ENCODE peak calls at places on chromosomes 12 and 14, in five cellular contexts. One of them, this sample, is unnamed.

GRCh38 chr14:69571879-69572633 is 2.6 kb downstream of the CCDC177 start:
- DNase-seq in adrenal gland: no peak
- DNase-seq in stomach: peak; percentile 32
- DNase-seq in lower lobe of right lung: peak; percentile 51
- DNase-seq in fibroblast of villous mesenchyme: no peak
- DNase-seq in this sample: peak; percentile 34

GRCh38 chr12:13210022-13210539 is 13.6 kb downstream of the EMP1 start:
- DNase-seq in adrenal gland: no peak
- DNase-seq in stomach: no peak
- DNase-seq in lower lobe of right lung: no peak
- DNase-seq in fibroblast of villous mesenchyme: no peak
- DNase-seq in this sample: no peak

GRCh38 chr14:95389471-95390011 is 69.8 kb upstream of the CLMN start:
- DNase-seq in adrenal gland: peak; percentile 60
- DNase-seq in stomach: no peak
- DNase-seq in lower lobe of right lung: no peak
- DNase-seq in fibroblast of villous mesenchyme: peak; percentile 12
- DNase-seq in this sample: peak; percentile 55

GRCh38 chr12:67046062-67046461 is 223.1 kb upstream of the CAND1 start:
- DNase-seq in adrenal gland: no peak
- DNase-seq in stomach: no peak
- DNase-seq in lower lobe of right lung: no peak
- DNase-seq in fibroblast of villous mesenchyme: no peak
- DNase-seq in this sample: no peak

GRCh38 chr14:104229621-104230041 is 91.2 kb downstream of the KIF26A start:
- DNase-seq in adrenal gland: no peak
- DNase-seq in stomach: peak; percentile 44
- DNase-seq in lower lobe of right lung: peak; percentile 35
- DNase-seq in fibroblast of villous mesenchyme: no peak
- DNase-seq in this sample: no peak

GRCh38 chr14:58488550-58488949 is 61.0 kb downstream of the KIAA0586 start:
- DNase-seq in adrenal gland: peak; percentile 26
- DNase-seq in stomach: no peak
- DNase-seq in lower lobe of right lung: no peak
- DNase-seq in fibroblast of villous mesenchyme: peak; percentile 8
- DNase-seq in this sample: peak; percentile 52

GRCh38 chr14:33493329-33493728 is 457.5 kb downstream of the EGLN3 start:
- DNase-seq in adrenal gland: no peak
- DNase-seq in stomach: no peak
- DNase-seq in lower lobe of right lung: no peak
- DNase-seq in fibroblast of villous mesenchyme: no peak
- DNase-seq in this sample: no peak

GRCh38 chr12:90977224-90977623 is 22.2 kb upstream of the CCER1 start:
- DNase-seq in adrenal gland: no peak
- DNase-seq in stomach: no peak
- DNase-seq in lower lobe of right lung: no peak
- DNase-seq in fibroblast of villous mesenchyme: peak; percentile 45
- DNase-seq in this sample: peak; percentile 62

GRCh38 chr12:63069860-63070617 is 81.0 kb downstream of the AVPR1A start:
- DNase-seq in adrenal gland: no peak
- DNase-seq in stomach: no peak
- DNase-seq in lower lobe of right lung: no peak
- DNase-seq in fibroblast of villous mesenchyme: no peak
- DNase-seq in this sample: no peak

GRCh38 chr12:42484996-42485395 is 104.5 kb downstream of the PRICKLE1 start:
- DNase-seq in adrenal gland: no peak
- DNase-seq in stomach: no peak
- DNase-seq in lower lobe of right lung: no peak
- DNase-seq in fibroblast of villous mesenchyme: no peak
- DNase-seq in this sample: no peak

GRCh38 chr12:55942577-55943136 is 11.7 kb downstream of the DGKA start:
- DNase-seq in adrenal gland: no peak
- DNase-seq in stomach: no peak
- DNase-seq in lower lobe of right lung: no peak
- DNase-seq in fibroblast of villous mesenchyme: no peak
- DNase-seq in this sample: no peak

GRCh38 chr14:90717916-90718315 is 98.3 kb downstream of the TTC7B start:
- DNase-seq in adrenal gland: no peak
- DNase-seq in stomach: no peak
- DNase-seq in lower lobe of right lung: no peak
- DNase-seq in fibroblast of villous mesenchyme: peak; percentile 69
- DNase-seq in this sample: peak; percentile 86

GRCh38 chr14:80414080-80414479 is 202.8 kb upstream of the DIO2 start:
- DNase-seq in adrenal gland: no peak
- DNase-seq in stomach: no peak
- DNase-seq in lower lobe of right lung: no peak
- DNase-seq in fibroblast of villous mesenchyme: no peak
- DNase-seq in this sample: no peak

GRCh38 chr14:80867091-80867490 is 74.4 kb downstream of the CEP128 start:
- DNase-seq in adrenal gland: no peak
- DNase-seq in stomach: no peak
- DNase-seq in lower lobe of right lung: no peak
- DNase-seq in fibroblast of villous mesenchyme: no peak
- DNase-seq in this sample: no peak

GRCh38 chr12:43069768-43070221 is 480.2 kb upstream of the PRICKLE1 start:
- DNase-seq in adrenal gland: peak; percentile 37
- DNase-seq in stomach: no peak
- DNase-seq in lower lobe of right lung: no peak
- DNase-seq in fibroblast of villous mesenchyme: no peak
- DNase-seq in this sample: peak; percentile 31

GRCh38 chr14:30798961-30799360 is 75.4 kb upstream of the COCH start:
- DNase-seq in adrenal gland: no peak
- DNase-seq in stomach: no peak
- DNase-seq in lower lobe of right lung: no peak
- DNase-seq in fibroblast of villous mesenchyme: no peak
- DNase-seq in this sample: no peak

GRCh38 chr14:99575043-99576023 is 28.7 kb downstream of the CCDC85C start:
- DNase-seq in adrenal gland: peak; percentile 81
- DNase-seq in stomach: peak; percentile 90
- DNase-seq in lower lobe of right lung: peak; percentile 89
- DNase-seq in fibroblast of villous mesenchyme: no peak
- DNase-seq in this sample: no peak

GRCh38 chr12:83349907-83350611 is 663.4 kb downstream of the TMTC2 start:
- DNase-seq in adrenal gland: no peak
- DNase-seq in stomach: no peak
- DNase-seq in lower lobe of right lung: no peak
- DNase-seq in fibroblast of villous mesenchyme: no peak
- DNase-seq in this sample: no peak

GRCh38 chr14:96168581-96168980 is 36.1 kb upstream of the BDKRB2 start:
- DNase-seq in adrenal gland: no peak
- DNase-seq in stomach: no peak
- DNase-seq in lower lobe of right lung: no peak
- DNase-seq in fibroblast of villous mesenchyme: no peak
- DNase-seq in this sample: no peak

GRCh38 chr12:124792961-124793441 is 70.7 kb downstream of the SCARB1 start:
- DNase-seq in adrenal gland: no peak
- DNase-seq in stomach: no peak
- DNase-seq in lower lobe of right lung: no peak
- DNase-seq in fibroblast of villous mesenchyme: no peak
- DNase-seq in this sample: peak; percentile 81

GRCh38 chr12:120598674-120599463 is 17.7 kb upstream of the POP5 start:
- DNase-seq in adrenal gland: peak; percentile 69
- DNase-seq in stomach: peak; percentile 28
- DNase-seq in lower lobe of right lung: peak; percentile 49
- DNase-seq in fibroblast of villous mesenchyme: peak; percentile 36
- DNase-seq in this sample: peak; percentile 56

GRCh38 chr12:51864701-51865469 is 16.4 kb upstream of the FIGNL2 start:
- DNase-seq in adrenal gland: no peak
- DNase-seq in stomach: no peak
- DNase-seq in lower lobe of right lung: no peak
- DNase-seq in fibroblast of villous mesenchyme: no peak
- DNase-seq in this sample: no peak

GRCh38 chr14:87615822-87616679 is 376.9 kb downstream of the GALC start:
- DNase-seq in adrenal gland: peak; percentile 52
- DNase-seq in stomach: peak; percentile 70
- DNase-seq in lower lobe of right lung: no peak
- DNase-seq in fibroblast of villous mesenchyme: peak; percentile 35
- DNase-seq in this sample: peak; percentile 40

GRCh38 chr12:122306407-122306806 is 40.1 kb upstream of the VPS33A start:
- DNase-seq in adrenal gland: no peak
- DNase-seq in stomach: no peak
- DNase-seq in lower lobe of right lung: no peak
- DNase-seq in fibroblast of villous mesenchyme: no peak
- DNase-seq in this sample: no peak

DNA sequence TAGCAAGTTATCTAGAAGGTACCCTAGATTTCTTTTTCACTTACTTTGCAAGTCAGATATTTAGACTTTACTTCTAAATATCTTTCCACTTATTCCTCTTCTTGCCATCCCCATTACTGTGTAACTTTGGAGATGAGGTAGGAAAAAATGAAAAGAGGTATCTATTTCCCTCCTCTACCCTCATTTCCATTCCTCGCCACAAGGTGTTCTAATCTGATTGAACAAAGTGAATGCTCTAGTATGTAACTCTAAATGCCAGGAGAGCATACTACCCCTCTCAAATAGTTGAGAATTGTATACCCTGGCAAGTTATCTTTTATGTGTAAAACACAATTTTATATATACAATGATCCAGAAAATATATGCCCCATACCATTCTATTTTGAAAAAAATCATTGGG is 1.7 kb upstream of the LDHB start:
- DNase-seq in adrenal gland: no peak
- DNase-seq in stomach: no peak
- DNase-seq in lower lobe of right lung: no peak
- DNase-seq in fibroblast of villous mesenchyme: no peak
- DNase-seq in this sample: no peak
- TF ChIP-seq CTCF in adrenal gland: no peak
- TF ChIP-seq CTCF in stomach: no peak
- TF ChIP-seq CTCF in lower lobe of right lung: no peak
- TF ChIP-seq CTCF in fibroblast of villous mesenchyme: no peak
- TF ChIP-seq CTCF in this sample: no peak

GRCh38 chr14:77498984-77499527 is 440 bp upstream of the ISM2 start:
- DNase-seq in adrenal gland: no peak
- DNase-seq in stomach: peak; percentile 22
- DNase-seq in lower lobe of right lung: no peak
- DNase-seq in fibroblast of villous mesenchyme: no peak
- DNase-seq in this sample: no peak
- H3K4me3 ChIP-seq in adrenal gland: no peak overlapping the region
- H3K4me3 ChIP-seq in stomach: peak overlapping the region; percentile 59
- H3K4me3 ChIP-seq in lower lobe of right lung: peak overlapping the region; percentile 56
- H3K4me3 ChIP-seq in fibroblast of villous mesenchyme: peak overlapping the region; percentile 51
- H3K4me3 ChIP-seq in this sample: peak overlapping the region; percentile 51

GRCh38 chr14:35534884-35535793 is 1.2 kb downstream of the INSM2 start:
- DNase-seq in adrenal gland: peak; percentile 77
- DNase-seq in stomach: peak; percentile 63
- DNase-seq in lower lobe of right lung: peak; percentile 68
- DNase-seq in fibroblast of villous mesenchyme: peak; percentile 65
- DNase-seq in this sample: peak; percentile 75

GRCh38 chr14:35531960-35532747 is 1.8 kb upstream of the INSM2 start:
- DNase-seq in adrenal gland: no peak
- DNase-seq in stomach: no peak
- DNase-seq in lower lobe of right lung: no peak
- DNase-seq in fibroblast of villous mesenchyme: no peak
- DNase-seq in this sample: no peak

GRCh38 chr14:35532783-35533356 is 1.1 kb upstream of the INSM2 start:
- DNase-seq in adrenal gland: no peak
- DNase-seq in stomach: no peak
- DNase-seq in lower lobe of right lung: no peak
- DNase-seq in fibroblast of villous mesenchyme: no peak
- DNase-seq in this sample: no peak

GRCh38 chr14:35534130-35534883 is at the start of gene INSM2:
- DNase-seq in adrenal gland: no peak
- DNase-seq in stomach: no peak
- DNase-seq in lower lobe of right lung: no peak
- DNase-seq in fibroblast of villous mesenchyme: no peak
- DNase-seq in this sample: peak; percentile 21

DNA sequence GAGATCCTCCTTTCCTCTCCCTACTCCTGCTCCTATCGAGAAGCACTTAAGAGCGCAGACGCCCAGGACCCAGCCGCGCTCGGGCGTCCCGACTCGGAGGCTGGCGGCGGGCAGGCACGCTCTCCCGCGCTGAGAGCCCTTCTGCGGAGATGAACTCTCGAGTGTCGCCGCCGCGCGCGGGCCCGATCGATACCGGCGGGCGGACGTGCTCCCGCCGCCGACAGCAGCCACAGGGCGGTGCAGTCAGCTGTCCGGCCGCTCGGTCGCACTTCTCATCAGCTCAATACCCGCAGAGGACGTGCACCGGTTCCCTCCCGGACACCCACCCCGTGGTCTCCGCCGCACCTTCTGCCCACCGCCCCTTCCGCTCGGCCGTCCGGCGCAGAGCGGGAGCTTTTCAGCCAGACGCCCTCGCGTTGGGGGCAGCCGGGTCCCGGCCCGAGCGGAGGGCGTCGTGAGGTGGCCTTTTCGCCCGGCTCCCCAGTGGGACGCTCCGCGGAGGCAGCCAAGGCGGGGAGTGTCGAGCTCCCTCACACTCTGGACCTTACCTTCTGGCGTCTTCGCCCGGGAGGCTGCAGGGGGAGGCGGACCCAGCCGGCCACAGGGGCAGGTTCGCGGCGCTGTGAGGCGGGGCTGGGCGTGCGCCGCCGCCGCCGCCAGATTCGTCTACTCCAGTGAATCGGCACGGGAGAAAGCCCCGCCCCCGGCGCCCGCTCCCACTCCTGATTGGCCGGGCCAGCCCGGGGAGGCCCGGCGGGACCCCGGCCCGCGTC is 421 bp upstream of the INSM2 start:
- DNase-seq in adrenal gland: peak; percentile 69
- DNase-seq in stomach: peak; percentile 65
- DNase-seq in lower lobe of right lung: peak; percentile 62
- DNase-seq in fibroblast of villous mesenchyme: peak; percentile 48
- DNase-seq in this sample: peak; percentile 41
- TF ChIP-seq CTCF in adrenal gland: no peak
- TF ChIP-seq CTCF in stomach: no peak
- TF ChIP-seq CTCF in lower lobe of right lung: no peak
- TF ChIP-seq CTCF in fibroblast of villous mesenchyme: no peak
- TF ChIP-seq CTCF in this sample: no peak

GRCh38 chr12:53044052-53044581 is 5.7 kb upstream of the TNS2 start:
- DNase-seq in adrenal gland: peak; percentile 37
- DNase-seq in stomach: no peak
- DNase-seq in lower lobe of right lung: no peak
- DNase-seq in fibroblast of villous mesenchyme: no peak
- DNase-seq in this sample: no peak
- H3K4me3 ChIP-seq in adrenal gland: no peak overlapping the region
- H3K4me3 ChIP-seq in stomach: no peak overlapping the region
- H3K4me3 ChIP-seq in lower lobe of right lung: no peak overlapping the region
- H3K4me3 ChIP-seq in fibroblast of villous mesenchyme: no peak overlapping the region
- H3K4me3 ChIP-seq in this sample: no peak overlapping the region

DNA sequence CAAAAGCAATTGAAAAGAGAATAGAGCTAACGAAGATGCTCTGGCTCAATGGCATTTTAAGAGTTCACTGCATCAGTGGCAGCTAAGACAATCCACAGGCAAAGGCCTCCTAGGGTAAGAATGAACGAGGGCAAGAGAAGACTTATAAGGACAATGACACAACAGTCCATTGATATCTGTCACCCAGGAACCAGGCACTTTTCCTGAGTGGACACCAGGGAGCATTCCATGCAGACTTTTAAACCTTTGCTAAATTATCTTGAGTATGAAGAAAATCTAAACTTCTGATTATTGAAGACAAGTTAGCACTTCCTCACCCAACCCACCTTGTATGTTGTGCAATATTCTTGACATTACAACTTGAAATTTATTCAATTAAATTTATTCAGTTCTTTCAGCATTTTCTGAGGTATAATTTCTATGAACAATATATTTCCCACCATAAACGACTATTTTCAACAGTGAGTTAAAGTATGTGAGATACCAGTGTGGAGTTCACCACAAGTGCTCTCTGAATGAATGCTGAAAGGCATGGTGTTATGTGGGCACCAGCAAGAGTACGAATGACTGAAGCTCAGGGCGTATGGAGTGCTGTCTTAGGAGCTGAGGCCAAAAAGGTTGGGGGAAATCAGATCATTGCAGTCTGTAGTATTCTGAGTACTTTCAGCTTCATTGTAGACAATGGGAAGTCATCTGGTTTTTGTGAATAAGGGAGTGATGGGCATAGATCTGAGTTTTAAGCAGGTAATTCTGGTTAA is 124.3 kb upstream of the LMNTD1 start:
- DNase-seq in adrenal gland: no peak
- DNase-seq in stomach: no peak
- DNase-seq in lower lobe of right lung: no peak
- DNase-seq in fibroblast of villous mesenchyme: peak; percentile 40
- DNase-seq in this sample: no peak
- TF ChIP-seq CTCF in adrenal gland: peak; percentile 30
- TF ChIP-seq CTCF in stomach: no peak
- TF ChIP-seq CTCF in lower lobe of right lung: peak; percentile 34
- TF ChIP-seq CTCF in fibroblast of villous mesenchyme: peak; percentile 48
- TF ChIP-seq CTCF in this sample: no peak

This sample was measured in choroid plexus epithelial cell.